ENCODE peak calls at places on chromosome 14, in six cellular contexts. P, A, Z, D, L and O are unnamed samples.

GRCh38 chr14:104230119-104230885 is 91.9 kb downstream of the KIF26A start:
- DNase-seq in L (no peak), P (no peak), D (no peak), Z (no peak), A (no peak), O (no peak)

GRCh38 chr14:22427771-22428228 is 161.2 kb downstream of the DAD1 start:
- DNase-seq in A (no peak), D (no peak), L (peak; percentile 24), P (no peak), Z (no peak), O (peak; percentile 52)

GRCh38 chr14:100156776-100157175 is 2.7 kb downstream of the DEGS2 start:
- DNase-seq in P (no peak), Z (peak; percentile 3), D (no peak), L (no peak), A (no peak), O (no peak)

GRCh38 chr14:93962701-93963601 is 13.4 kb downstream of the ASB2 start:
- DNase-seq in P (no peak), Z (no peak), D (no peak), A (no peak), L (no peak), O (no peak)

GRCh38 chr14:88835661-88836060 is 11.2 kb downstream of the TTC8 start:
- DNase-seq in A (no peak), P (no peak), D (no peak), L (no peak), Z (no peak), O (no peak)

GRCh38 chr14:76986261-76986565 is 42.3 kb downstream of the IRF2BPL start:
- DNase-seq in P (no peak), L (no peak), Z (no peak), A (no peak), D (no peak), O (no peak)

GRCh38 chr14:68283378-68284123 is 464.0 kb downstream of the RAD51B start:
- DNase-seq in D (no peak), A (no peak), Z (peak; percentile 32), L (no peak), P (no peak), O (no peak)

GRCh38 chr14:99245541-99246511 is 26.2 kb downstream of the BCL11B start:
- DNase-seq in L (no peak), A (no peak), Z (no peak), D (no peak), P (no peak), O (no peak)

GRCh38 chr14:58765375-58765774 is 127.6 kb downstream of the DACT1 start:
- DNase-seq in L (no peak), Z (peak; percentile 48), P (no peak), A (no peak), D (no peak), O (no peak)

GRCh38 chr14:37591311-37591940 is 3.6 kb downstream of the FOXA1 start:
- DNase-seq in A (no peak), D (no peak), Z (peak; percentile 5), P (no peak), L (no peak), O (no peak)